ENCODE peak calls at places on chromosomes 12 and 14, in seven cellular contexts. One of them, this sample, is unnamed.

GRCh38 chr14:61839452-61839851 is 77.2 kb downstream of the SNAPC1 start:
- DNase-seq in upper lobe of right lung: no peak
- DNase-seq in ovary: no peak
- DNase-seq in glomerular endothelial cell: peak; percentile 54
- DNase-seq in effector memory CD8-positive, alpha-beta T cell: no peak
- DNase-seq in left kidney: no peak
- DNase-seq in IMR-90: peak; percentile 72
- DNase-seq in this sample: no peak

GRCh38 chr12:126482238-126482889 is 1417.1 kb downstream of the AACS start:
- DNase-seq in IMR-90: no peak
- DNase-seq in effector memory CD8-positive, alpha-beta T cell: no peak
- DNase-seq in left kidney: no peak
- DNase-seq in glomerular endothelial cell: no peak
- DNase-seq in upper lobe of right lung: no peak
- DNase-seq in ovary: no peak
- DNase-seq in this sample: no peak

GRCh38 chr14:51529731-51530130 is 122.0 kb upstream of the FRMD6 start:
- DNase-seq in effector memory CD8-positive, alpha-beta T cell: no peak
- DNase-seq in left kidney: peak; percentile 39
- DNase-seq in IMR-90: no peak
- DNase-seq in ovary: no peak
- DNase-seq in upper lobe of right lung: no peak
- DNase-seq in glomerular endothelial cell: no peak
- DNase-seq in this sample: no peak

GRCh38 chr14:104894331-104895206 is 29.5 kb downstream of the CEP170B start:
- DNase-seq in effector memory CD8-positive, alpha-beta T cell: no peak
- DNase-seq in left kidney: no peak
- DNase-seq in IMR-90: no peak
- DNase-seq in ovary: no peak
- DNase-seq in upper lobe of right lung: peak; percentile 66
- DNase-seq in glomerular endothelial cell: no peak
- DNase-seq in this sample: no peak

GRCh38 chr12:70592664-70593063 is 44.6 kb downstream of the PTPRB start:
- DNase-seq in effector memory CD8-positive, alpha-beta T cell: no peak
- DNase-seq in ovary: no peak
- DNase-seq in left kidney: no peak
- DNase-seq in IMR-90: no peak
- DNase-seq in upper lobe of right lung: no peak
- DNase-seq in glomerular endothelial cell: no peak
- DNase-seq in this sample: no peak

GRCh38 chr12:103852498-103852992 is 11.5 kb upstream of the NT5DC3 start:
- DNase-seq in glomerular endothelial cell: no peak
- DNase-seq in left kidney: peak; percentile 79
- DNase-seq in ovary: no peak
- DNase-seq in effector memory CD8-positive, alpha-beta T cell: no peak
- DNase-seq in upper lobe of right lung: no peak
- DNase-seq in IMR-90: peak; percentile 54
- DNase-seq in this sample: no peak

GRCh38 chr12:52036587-52037171 is 14.6 kb upstream of the NR4A1 start:
- DNase-seq in left kidney: peak; percentile 90
- DNase-seq in upper lobe of right lung: peak; percentile 94
- DNase-seq in ovary: peak; percentile 95
- DNase-seq in glomerular endothelial cell: no peak
- DNase-seq in IMR-90: peak; percentile 75
- DNase-seq in effector memory CD8-positive, alpha-beta T cell: peak; percentile 88
- DNase-seq in this sample: peak; percentile 92

GRCh38 chr12:69844416-69844815 is 19.4 kb downstream of the MYRFL start:
- DNase-seq in effector memory CD8-positive, alpha-beta T cell: no peak
- DNase-seq in upper lobe of right lung: no peak
- DNase-seq in left kidney: no peak
- DNase-seq in glomerular endothelial cell: no peak
- DNase-seq in ovary: no peak
- DNase-seq in IMR-90: no peak
- DNase-seq in this sample: no peak

GRCh38 chr12:48013287-48013686 is 9.0 kb upstream of the COL2A1 start:
- DNase-seq in effector memory CD8-positive, alpha-beta T cell: no peak
- DNase-seq in left kidney: no peak
- DNase-seq in glomerular endothelial cell: no peak
- DNase-seq in ovary: no peak
- DNase-seq in IMR-90: no peak
- DNase-seq in upper lobe of right lung: no peak
- DNase-seq in this sample: no peak

This sample was measured in neural progenitor cell.